ENCODE peak calls at places on chromosome 3, in five cellular contexts. K is NCI-H748 treated with DMSO at 0.1 percent for 48 hours; S is T47D; G is stimulated activated CD4-positive, alpha-beta T cell treated with anti-CD3 and anti-CD28 coated beads, Interleukin-1b, Interleukin-23, amount 100 ng/mL, for 24 hours; Q is activated T-helper 1 cell treated with anti-CD3 and anti-CD28 coated beads, Interleukin-12 subunit alpha, Interleukin-12 subunit beta, Interleukin-2, Interleukin-4 antibody, amounts not matched to agents 30 ng/mL and 10 ng/mL and 1 ng/mL, durations not matched to agents 14 hours and 24 hours and 36 hours. W is an unnamed sample.

GRCh38 chr3:71290301-71290700 is 293.2 kb downstream of the FOXP1 start:
- DNase-seq in K (no peak), Q (no peak), S (no peak), G (no peak), W (no peak)

GRCh38 chr3:72092778-72093177 is 307.8 kb upstream of the PROK2 start:
- DNase-seq in S (no peak), G (no peak), Q (no peak), K (no peak), W (no peak)

GRCh38 chr3:95277614-95278013 is 1214.8 kb downstream of the NSUN3 start:
- DNase-seq in S (no peak), K (no peak), G (no peak), Q (no peak), W (no peak)

GRCh38 chr3:189369636-189370035 is 197.9 kb downstream of the TPRG1 start:
- DNase-seq in K (no peak), G (no peak), S (no peak), Q (no peak), W (no peak)

GRCh38 chr3:74906181-74906580 is 291.7 kb upstream of the CNTN3 start:
- DNase-seq in S (peak), Q (no peak), K (no peak), G (no peak), W (no peak)

GRCh38 chr3:190339130-190339529 is 16.9 kb upstream of the CLDN1 start:
- DNase-seq in S (peak), Q (no peak), G (no peak), K (no peak), W (no peak)

GRCh38 chr3:70972855-70973254 is 610.7 kb downstream of the FOXP1 start:
- DNase-seq in G (no peak), Q (no peak), K (no peak), S (no peak), W (no peak)

GRCh38 chr3:59469948-59470723 is 420.3 kb upstream of the CFAP20DC start:
- DNase-seq in K (no peak), Q (no peak), G (no peak), S (no peak), W (no peak)

GRCh38 chr3:124351430-124352142 is 359.7 kb upstream of the ROPN1 start:
- DNase-seq in S (peak), G (no peak), Q (no peak), K (peak), W (no peak)

GRCh38 chr3:30631237-30631961 is 25.0 kb downstream of the TGFBR2 start:
- DNase-seq in Q (peak), S (no peak), K (no peak), G (no peak), W (no peak)

GRCh38 chr3:114896978-114897377 is 250.1 kb downstream of the ZBTB20 start:
- DNase-seq in S (no peak), K (no peak), Q (no peak), G (no peak), W (no peak)

W was measured in omental fat pad.